ENCODE peak calls at places on chromosome 2, in five cellular contexts. One of them, this sample, is unnamed.

GRCh38 chr2:203892207-203892606 is 24.6 kb downstream of the CTLA4 start:
- DNase-seq in neuronal stem cell: no peak
- DNase-seq in H1: no peak
- DNase-seq in mesenchymal stem cell: no peak
- DNase-seq in H9: no peak
- DNase-seq in this sample: peak; percentile 43

GRCh38 chr2:170815746-170816498 is 765 bp upstream of the GAD1 start:
- DNase-seq in H1: peak; percentile 92
- DNase-seq in mesenchymal stem cell: peak; percentile 57
- DNase-seq in neuronal stem cell: peak; percentile 84
- DNase-seq in H9: peak; percentile 90
- DNase-seq in this sample: peak; percentile 86

GRCh38 chr2:61807036-61807757 is 46.7 kb downstream of the FAM161A start:
- DNase-seq in H9: no peak
- DNase-seq in H1: no peak
- DNase-seq in neuronal stem cell: no peak
- DNase-seq in mesenchymal stem cell: no peak
- DNase-seq in this sample: peak; percentile 38

GRCh38 chr2:137118140-137118539 is 352.8 kb downstream of the THSD7B start:
- DNase-seq in H1: no peak
- DNase-seq in mesenchymal stem cell: no peak
- DNase-seq in neuronal stem cell: no peak
- DNase-seq in H9: no peak
- DNase-seq in this sample: no peak

GRCh38 chr2:36367497-36368353 is 12.1 kb downstream of the CRIM1 start:
- DNase-seq in neuronal stem cell: no peak
- DNase-seq in H9: no peak
- DNase-seq in mesenchymal stem cell: no peak
- DNase-seq in H1: no peak
- DNase-seq in this sample: peak; percentile 24

GRCh38 chr2:112579280-112579679 is 5.1 kb upstream of the CHCHD5 start:
- DNase-seq in H1: no peak
- DNase-seq in mesenchymal stem cell: peak; percentile 84
- DNase-seq in H9: no peak
- DNase-seq in neuronal stem cell: no peak
- DNase-seq in this sample: no peak

GRCh38 chr2:134153481-134153880 is 100.4 kb upstream of the MGAT5 start:
- DNase-seq in H9: no peak
- DNase-seq in mesenchymal stem cell: no peak
- DNase-seq in H1: no peak
- DNase-seq in neuronal stem cell: no peak
- DNase-seq in this sample: no peak

GRCh38 chr2:196827356-196827755 is 18.2 kb upstream of the C2orf66 start:
- DNase-seq in mesenchymal stem cell: no peak
- DNase-seq in H9: no peak
- DNase-seq in neuronal stem cell: no peak
- DNase-seq in H1: no peak
- DNase-seq in this sample: no peak

GRCh38 chr2:241802806-241803318 is 6.1 kb upstream of the NEU4 start:
- DNase-seq in H9: peak; percentile 31
- DNase-seq in H1: no peak
- DNase-seq in mesenchymal stem cell: no peak
- DNase-seq in neuronal stem cell: no peak
- DNase-seq in this sample: no peak

GRCh38 chr2:145411493-145411892 is 891.6 kb upstream of the ZEB2 start:
- DNase-seq in H1: no peak
- DNase-seq in neuronal stem cell: no peak
- DNase-seq in mesenchymal stem cell: no peak
- DNase-seq in H9: no peak
- DNase-seq in this sample: no peak

GRCh38 chr2:85799215-85799956 is 45.6 kb downstream of the ATOH8 start:
- DNase-seq in neuronal stem cell: no peak
- DNase-seq in H1: no peak
- DNase-seq in mesenchymal stem cell: no peak
- DNase-seq in H9: no peak
- DNase-seq in this sample: peak; percentile 41

GRCh38 chr2:172887280-172887679 is 151.6 kb downstream of the RAPGEF4 start:
- DNase-seq in mesenchymal stem cell: no peak
- DNase-seq in H1: no peak
- DNase-seq in H9: no peak
- DNase-seq in neuronal stem cell: no peak
- DNase-seq in this sample: peak; percentile 61

GRCh38 chr2:68569604-68570003 is 73.8 kb upstream of the PROKR1 start:
- DNase-seq in mesenchymal stem cell: no peak
- DNase-seq in H1: no peak
- DNase-seq in neuronal stem cell: no peak
- DNase-seq in H9: no peak
- DNase-seq in this sample: no peak

GRCh38 chr2:231300020-231300721 is 95.3 kb upstream of the B3GNT7 start:
- DNase-seq in neuronal stem cell: no peak
- DNase-seq in H9: no peak
- DNase-seq in mesenchymal stem cell: no peak
- DNase-seq in H1: no peak
- DNase-seq in this sample: no peak

GRCh38 chr2:167209784-167210183 is 321.5 kb downstream of the XIRP2 start:
- DNase-seq in H9: no peak
- DNase-seq in mesenchymal stem cell: no peak
- DNase-seq in neuronal stem cell: no peak
- DNase-seq in H1: no peak
- DNase-seq in this sample: no peak

GRCh38 chr2:173657996-173658717 is 303.5 kb downstream of the CDCA7 start:
- DNase-seq in H9: no peak
- DNase-seq in neuronal stem cell: no peak
- DNase-seq in H1: no peak
- DNase-seq in mesenchymal stem cell: peak; percentile 86
- DNase-seq in this sample: no peak

GRCh38 chr2:120958623-120959366 is 223.1 kb downstream of the GLI2 start:
- DNase-seq in H9: peak; percentile 83
- DNase-seq in neuronal stem cell: peak; percentile 33
- DNase-seq in mesenchymal stem cell: peak; percentile 18
- DNase-seq in H1: peak; percentile 93
- DNase-seq in this sample: no peak

GRCh38 chr2:100643906-100644501 is 81.2 kb downstream of the PDCL3 start:
- DNase-seq in H9: no peak
- DNase-seq in neuronal stem cell: no peak
- DNase-seq in mesenchymal stem cell: no peak
- DNase-seq in H1: no peak
- DNase-seq in this sample: no peak

GRCh38 chr2:59904145-59904544 is 649.3 kb downstream of the BCL11A start:
- DNase-seq in H1: no peak
- DNase-seq in mesenchymal stem cell: no peak
- DNase-seq in H9: no peak
- DNase-seq in neuronal stem cell: no peak
- DNase-seq in this sample: no peak

GRCh38 chr2:195049372-195050031 is 607.5 kb upstream of the SLC39A10 start:
- DNase-seq in H1: no peak
- DNase-seq in mesenchymal stem cell: no peak
- DNase-seq in H9: no peak
- DNase-seq in neuronal stem cell: no peak
- DNase-seq in this sample: no peak

GRCh38 chr2:96138146-96139145 is at the start of gene ASTL:
- DNase-seq in H1: peak; percentile 88
- DNase-seq in mesenchymal stem cell: peak; percentile 32
- DNase-seq in neuronal stem cell: no peak
- DNase-seq in H9: peak; percentile 98
- DNase-seq in this sample: peak; percentile 56

GRCh38 chr2:217742837-217743236 is 260.0 kb downstream of the TNS1 start:
- DNase-seq in H1: peak; percentile 16
- DNase-seq in neuronal stem cell: no peak
- DNase-seq in H9: no peak
- DNase-seq in mesenchymal stem cell: no peak
- DNase-seq in this sample: no peak

GRCh38 chr2:158745067-158745865 is 49.9 kb upstream of the DAPL1 start:
- DNase-seq in mesenchymal stem cell: peak; percentile 68
- DNase-seq in neuronal stem cell: peak; percentile 63
- DNase-seq in H9: peak; percentile 74
- DNase-seq in H1: peak; percentile 78
- DNase-seq in this sample: peak; percentile 64

GRCh38 chr2:69466728-69467127 is 29.5 kb upstream of the NFU1 start:
- DNase-seq in mesenchymal stem cell: no peak
- DNase-seq in H1: no peak
- DNase-seq in H9: no peak
- DNase-seq in neuronal stem cell: no peak
- DNase-seq in this sample: peak; percentile 8

GRCh38 chr2:96868555-96869280 is 1.2 kb downstream of the SEMA4C start:
- DNase-seq in H1: peak; percentile 86
- DNase-seq in mesenchymal stem cell: peak; percentile 95
- DNase-seq in H9: peak; percentile 83
- DNase-seq in neuronal stem cell: peak; percentile 80
- DNase-seq in this sample: peak; percentile 59

GRCh38 chr2:200406379-200406778 is 99.9 kb downstream of the SPATS2L start:
- DNase-seq in H1: no peak
- DNase-seq in mesenchymal stem cell: peak; percentile 56
- DNase-seq in H9: no peak
- DNase-seq in neuronal stem cell: no peak
- DNase-seq in this sample: no peak

GRCh38 chr2:218229239-218229638 is 12.2 kb downstream of the ARPC2 start:
- DNase-seq in neuronal stem cell: no peak
- DNase-seq in H1: no peak
- DNase-seq in mesenchymal stem cell: peak; percentile 83
- DNase-seq in H9: no peak
- DNase-seq in this sample: peak; percentile 76

GRCh38 chr2:162073776-162074578 is at the start of gene DPP4:
- DNase-seq in H1: peak; percentile 76
- DNase-seq in neuronal stem cell: peak; percentile 54
- DNase-seq in mesenchymal stem cell: peak; percentile 42
- DNase-seq in H9: peak; percentile 66
- DNase-seq in this sample: peak; percentile 77

GRCh38 chr2:127681288-127681771 is 6.0 kb upstream of the LIMS2 start:
- DNase-seq in neuronal stem cell: no peak
- DNase-seq in mesenchymal stem cell: no peak
- DNase-seq in H1: peak; percentile 60
- DNase-seq in H9: peak; percentile 63
- DNase-seq in this sample: no peak

GRCh38 chr2:198638579-198638978 is 819.2 kb downstream of the SATB2 start:
- DNase-seq in mesenchymal stem cell: no peak
- DNase-seq in H1: no peak
- DNase-seq in H9: no peak
- DNase-seq in neuronal stem cell: no peak
- DNase-seq in this sample: no peak

GRCh38 chr2:105674859-105675541 is 69.7 kb upstream of the NCK2 start:
- DNase-seq in neuronal stem cell: no peak
- DNase-seq in H1: peak; percentile 19
- DNase-seq in mesenchymal stem cell: no peak
- DNase-seq in H9: no peak
- DNase-seq in this sample: no peak

GRCh38 chr2:21055879-21056790 is 12.3 kb upstream of the APOB start:
- DNase-seq in H1: no peak
- DNase-seq in mesenchymal stem cell: no peak
- DNase-seq in H9: no peak
- DNase-seq in neuronal stem cell: no peak
- DNase-seq in this sample: no peak

GRCh38 chr2:23433282-23433681 is 48.3 kb downstream of the KLHL29 start:
- DNase-seq in H1: peak; percentile 33
- DNase-seq in H9: no peak
- DNase-seq in mesenchymal stem cell: no peak
- DNase-seq in neuronal stem cell: no peak
- DNase-seq in this sample: no peak

GRCh38 chr2:56680971-56681631 is 497.3 kb downstream of the CCDC85A start:
- DNase-seq in H1: no peak
- DNase-seq in mesenchymal stem cell: peak; percentile 61
- DNase-seq in neuronal stem cell: no peak
- DNase-seq in H9: no peak
- DNase-seq in this sample: peak; percentile 52

GRCh38 chr2:74514368-74515270 is at the start of gene TLX2:
- DNase-seq in neuronal stem cell: no peak
- DNase-seq in H1: peak; percentile 76
- DNase-seq in H9: peak; percentile 43
- DNase-seq in mesenchymal stem cell: no peak
- DNase-seq in this sample: no peak

GRCh38 chr2:28993211-28993960 is 12.3 kb downstream of the TOGARAM2 start:
- DNase-seq in mesenchymal stem cell: no peak
- DNase-seq in H1: no peak
- DNase-seq in neuronal stem cell: no peak
- DNase-seq in H9: no peak
- DNase-seq in this sample: no peak

GRCh38 chr2:27019459-27020336 is 13.1 kb upstream of the TMEM214 start:
- DNase-seq in H1: no peak
- DNase-seq in mesenchymal stem cell: peak; percentile 16
- DNase-seq in neuronal stem cell: no peak
- DNase-seq in H9: no peak
- DNase-seq in this sample: no peak
- H2BK12ac ChIP-seq in H1: no peak overlapping the region
- H2BK12ac ChIP-seq in mesenchymal stem cell: peak overlapping the region; percentile 1
- H2BK12ac ChIP-seq in neuronal stem cell: no peak overlapping the region
- H2BK12ac ChIP-seq in H9: no peak overlapping the region
- H2BK12ac ChIP-seq in this sample: peak overlapping the region; percentile 32

DNA sequence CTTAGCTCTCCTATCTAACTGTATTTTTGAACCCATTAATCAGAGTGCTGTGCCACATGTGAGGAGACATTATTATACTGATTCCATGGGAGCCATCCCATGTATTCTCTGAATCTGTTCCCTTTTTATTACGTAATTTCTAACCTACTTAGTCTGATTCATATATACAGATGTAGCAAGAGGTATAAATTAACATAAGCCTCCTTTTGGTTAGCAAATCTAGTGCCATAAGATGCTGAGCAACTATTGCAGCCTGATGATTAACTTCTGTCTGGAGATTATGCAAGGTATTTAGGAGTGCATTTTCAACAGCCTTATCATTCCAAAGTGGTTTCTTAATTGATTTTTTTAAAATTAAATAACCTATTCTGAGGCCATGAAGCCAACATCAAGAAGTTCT is 114.1 kb upstream of the MSH2 start:
- DNase-seq in H9: no peak
- DNase-seq in H1: no peak
- DNase-seq in neuronal stem cell: no peak
- DNase-seq in mesenchymal stem cell: peak; percentile 85
- DNase-seq in this sample: peak; percentile 65
- H2BK12ac ChIP-seq in H9: no peak overlapping the region
- H2BK12ac ChIP-seq in H1: no peak overlapping the region
- H2BK12ac ChIP-seq in neuronal stem cell: no peak overlapping the region
- H2BK12ac ChIP-seq in mesenchymal stem cell: no peak overlapping the region
- H2BK12ac ChIP-seq in this sample: no peak overlapping the region

GRCh38 chr2:160281213-160281612 is 81.1 kb upstream of the ITGB6 start:
- DNase-seq in H9: no peak
- DNase-seq in H1: no peak
- DNase-seq in neuronal stem cell: no peak
- DNase-seq in mesenchymal stem cell: no peak
- DNase-seq in this sample: no peak
- H2BK12ac ChIP-seq in H9: no peak overlapping the region
- H2BK12ac ChIP-seq in H1: no peak overlapping the region
- H2BK12ac ChIP-seq in neuronal stem cell: no peak overlapping the region
- H2BK12ac ChIP-seq in mesenchymal stem cell: no peak overlapping the region
- H2BK12ac ChIP-seq in this sample: no peak overlapping the region

DNA sequence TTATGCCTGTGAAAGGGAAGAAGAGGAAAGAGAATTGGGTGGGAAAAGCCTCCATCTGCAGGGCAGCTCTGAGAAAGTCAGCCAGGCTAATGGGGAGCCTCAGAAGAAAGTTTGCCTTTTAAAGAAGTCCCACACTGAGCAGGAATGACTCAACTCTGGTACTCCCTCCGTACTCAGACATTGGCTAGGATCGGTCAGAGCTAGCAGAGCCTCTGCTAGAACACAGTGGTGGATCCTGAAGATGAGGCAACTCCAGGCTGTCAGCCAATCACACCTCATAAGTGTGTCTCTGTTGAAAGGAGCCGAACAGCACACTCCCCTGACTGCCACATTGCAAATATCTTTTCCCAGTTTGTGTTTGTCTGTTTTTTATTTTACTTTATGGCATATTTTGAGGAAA is 96.9 kb downstream of the HNRNPLL start:
- DNase-seq in mesenchymal stem cell: peak; percentile 75
- DNase-seq in H1: no peak
- DNase-seq in neuronal stem cell: no peak
- DNase-seq in H9: no peak
- DNase-seq in this sample: peak; percentile 3
- H2BK12ac ChIP-seq in mesenchymal stem cell: no peak overlapping the region
- H2BK12ac ChIP-seq in H1: no peak overlapping the region
- H2BK12ac ChIP-seq in neuronal stem cell: no peak overlapping the region
- H2BK12ac ChIP-seq in H9: no peak overlapping the region
- H2BK12ac ChIP-seq in this sample: no peak overlapping the region

This sample was measured in trophoblast cell.